ENCODE peak calls at places on chromosomes 16 and 17, in ten cellular contexts. I is nucleus accumbens; L is EL; K is hypothalamus; M is activated CD8-positive, alpha-beta T cell treated with anti-CD3 and anti-CD28 coated beads, Interleukin-2, amount 10 ng/mL, durations not matched to agents 7 days and 5 days; G is aorta; B is D721Med; W is KBM-7; Y is GM23248; U is amniotic stem cell. A is an unnamed sample.

GRCh38 chr16:54928421-54929089 is 2.1 kb upstream of the IRX5 start:
- DNase-seq in I (no peak), L (peak; percentile 73), K (no peak), M (peak; percentile 63), G (peak; percentile 91), B (no peak), W (peak; percentile 76), Y (peak; percentile 83), U (peak; percentile 65), A (peak; percentile 82)

GRCh38 chr16:23119570-23119969 is 29.7 kb downstream of the USP31 start:
- DNase-seq in I (no peak), L (peak; percentile 23), K (no peak), M (no peak), G (no peak), B (no peak), W (no peak), Y (peak; percentile 48), U (no peak), A (no peak)

GRCh38 chr16:84581161-84581560 is 36.7 kb downstream of the COTL1 start:
- DNase-seq in I (no peak), L (no peak), K (no peak), M (no peak), G (no peak), B (no peak), W (no peak), Y (no peak), U (no peak), A (no peak)

GRCh38 chr16:80300876-80301275 is 239.9 kb upstream of the DYNLRB2 start:
- DNase-seq in I (no peak), L (peak; percentile 94), K (no peak), M (no peak), G (no peak), B (no peak), W (no peak), Y (peak; percentile 70), U (no peak), A (no peak)

GRCh38 chr16:85573696-85574641 is 39.2 kb upstream of the GSE1 start:
- DNase-seq in I (peak; percentile 26), L (peak; percentile 36), K (peak; percentile 34), M (no peak), G (peak; percentile 92), B (no peak), W (peak; percentile 62), Y (peak; percentile 66), U (no peak), A (no peak)

GRCh38 chr17:48563385-48563838 is 14.7 kb downstream of the HOXB4 start:
- DNase-seq in I (no peak), L (no peak), K (no peak), M (no peak), G (no peak), B (no peak), W (no peak), Y (no peak), U (no peak), A (no peak)

GRCh38 chr16:87897563-87898505 is 28.5 kb upstream of the SLC7A5 start:
- DNase-seq in I (no peak), L (no peak), K (no peak), M (peak; percentile 79), G (no peak), B (no peak), W (no peak), Y (no peak), U (no peak), A (no peak)

GRCh38 chr16:20411055-20411454 is 1.7 kb downstream of the ACSM5 start:
- DNase-seq in I (no peak), L (no peak), K (no peak), M (no peak), G (no peak), B (no peak), W (no peak), Y (no peak), U (no peak), A (no peak)

GRCh38 chr17:48545022-48545376 is at the start of gene HOXB2:
- DNase-seq in I (no peak), L (no peak), K (no peak), M (no peak), G (no peak), B (no peak), W (no peak), Y (peak; percentile 82), U (no peak), A (no peak)

GRCh38 chr16:4404247-4404966 is 12.0 kb downstream of the CORO7 start:
- DNase-seq in I (peak; percentile 12), L (no peak), K (no peak), M (peak; percentile 54), G (peak; percentile 81), B (no peak), W (peak; percentile 70), Y (peak; percentile 62), U (no peak), A (no peak)